ENCODE peak calls at places on chromosome 4, in four cellular contexts. U, Q, Z and G are unnamed samples.

GRCh38 chr4:57093816-57094481 is 16.2 kb downstream of the IGFBP7 start:
- DNase-seq in Z (no peak), U (no peak), Q (no peak), G (no peak)

GRCh38 chr4:142687547-142688275 is 158.4 kb downstream of the INPP4B start:
- DNase-seq in Z (no peak), U (no peak), Q (no peak), G (no peak)

GRCh38 chr4:44025376-44026020 is 423.1 kb downstream of the KCTD8 start:
- DNase-seq in Z (no peak), Q (no peak), U (no peak), G (no peak)

GRCh38 chr4:147891476-147892115 is 159.7 kb downstream of the ARHGAP10 start:
- DNase-seq in Q (no peak), Z (no peak), U (no peak), G (no peak)

GRCh38 chr4:142567199-142567598 is 278.9 kb downstream of the INPP4B start:
- DNase-seq in U (peak), Q (no peak), Z (peak), G (peak)

GRCh38 chr4:19776021-19776459 is 475.7 kb upstream of the SLIT2 start:
- DNase-seq in U (peak), Z (peak), Q (no peak), G (no peak)

GRCh38 chr4:130336585-130337217 is 1240.7 kb downstream of the C4orf33 start:
- DNase-seq in Z (no peak), U (no peak), Q (no peak), G (no peak)

GRCh38 chr4:8101213-8101781 is 57.3 kb downstream of the ABLIM2 start:
- DNase-seq in U (peak), Z (no peak), Q (no peak), G (no peak)

GRCh38 chr4:17690135-17690534 is 75.7 kb downstream of the MED28 start:
- DNase-seq in Z (no peak), Q (no peak), U (no peak), G (no peak)

GRCh38 chr4:151955721-151956340 is 195.0 kb upstream of the GATB start:
- DNase-seq in Q (no peak), Z (no peak), U (no peak), G (no peak)

GRCh38 chr4:137576437-137576836 is 44.1 kb upstream of the PCDH18 start:
- DNase-seq in Z (no peak), Q (no peak), U (no peak), G (no peak)

GRCh38 chr4:73729534-73730165 is 10.7 kb upstream of the CXCL8 start:
- DNase-seq in U (peak), Q (peak), Z (peak), G (no peak)

GRCh38 chr4:122617597-122618593 is 3.0 kb downstream of the IL21 start:
- DNase-seq in Q (no peak), Z (no peak), U (no peak), G (no peak)

GRCh38 chr4:629636-629915 is 4.2 kb downstream of the PDE6B start:
- DNase-seq in Z (no peak), U (no peak), Q (no peak), G (no peak)

GRCh38 chr4:8303485-8304281 is 34.1 kb downstream of the HTRA3 start:
- DNase-seq in Z (no peak), U (peak), Q (no peak), G (no peak)

GRCh38 chr4:73895201-73896177 is 26.3 kb downstream of the CXCL1 start:
- DNase-seq in Q (no peak), Z (no peak), U (peak), G (no peak)

GRCh38 chr4:181832305-181832704 is 410.9 kb upstream of the TENM3 start:
- DNase-seq in U (no peak), Q (no peak), Z (no peak), G (no peak)

GRCh38 chr4:172362569-172362968 is 549.4 kb downstream of the GALNTL6 start:
- DNase-seq in Q (no peak), Z (no peak), U (no peak), G (no peak)

GRCh38 chr4:118732591-118733330 is 47.6 kb downstream of the METTL14 start:
- DNase-seq in Z (no peak), Q (no peak), U (no peak), G (no peak)

GRCh38 chr4:534576-535151 is 35.7 kb downstream of the PIGG start:
- DNase-seq in Z (no peak), U (no peak), Q (no peak), G (no peak)

GRCh38 chr4:78616046-78616498 is 64.5 kb downstream of the ANXA3 start:
- DNase-seq in Q (no peak), U (no peak), Z (no peak), G (no peak)

GRCh38 chr4:138275946-138276621 is 33.9 kb upstream of the SLC7A11 start:
- DNase-seq in Q (no peak), Z (no peak), U (no peak), G (no peak)

GRCh38 chr4:176443117-176443516 is 123.4 kb downstream of the SPCS3 start:
- DNase-seq in Z (no peak), U (no peak), Q (no peak), G (no peak)

DNA sequence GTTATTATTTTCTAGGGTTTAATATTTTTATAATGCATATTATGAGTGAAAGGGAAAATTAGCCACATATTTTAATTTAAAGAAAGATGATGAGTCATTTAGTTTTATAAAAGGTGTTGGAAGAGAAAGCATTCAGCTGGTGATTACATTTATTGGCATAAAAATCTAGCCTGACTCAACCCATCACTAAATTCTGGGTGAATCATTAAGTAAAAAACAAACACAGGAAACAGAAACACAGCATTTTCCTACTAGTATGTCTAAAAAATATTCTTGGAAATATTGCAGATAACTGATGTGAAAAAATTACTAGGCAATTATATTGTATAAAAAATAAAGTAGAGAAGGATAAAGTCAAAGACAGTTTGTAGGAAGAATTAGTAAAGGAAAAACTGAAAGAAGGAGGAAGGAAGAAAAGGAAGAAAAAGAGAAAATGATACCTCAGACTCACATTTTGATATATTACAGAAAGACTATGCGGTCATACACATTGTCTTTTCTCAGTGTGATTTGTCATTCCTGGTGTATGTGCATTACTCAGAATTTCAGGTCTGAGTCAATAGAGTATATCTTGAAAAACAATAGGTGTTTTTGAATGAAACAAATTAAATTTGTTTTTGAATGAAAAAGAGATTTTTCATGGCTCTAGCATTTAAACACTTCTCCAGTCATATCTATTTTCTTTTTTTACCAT is 48.0 kb upstream of the SPOCK3 start:
- DNase-seq in U (no peak), Z (no peak), Q (no peak), G (no peak)
- H3K4me3 ChIP-seq in U (no peak), Z (no peak), Q (no peak), G (no peak)

GRCh38 chr4:112144546-112145325 is 518 bp upstream of the FAM241A start:
- DNase-seq in Q (no peak), Z (no peak), U (no peak), G (no peak)
- H3K4me3 ChIP-seq in Q (no peak), Z (no peak), U (peak), G (no peak)

GRCh38 chr4:2042947-2043395 is 16.2 kb upstream of the NAT8L start:
- DNase-seq in U (no peak), Z (no peak), Q (no peak), G (no peak)
- H3K4me3 ChIP-seq in U (no peak), Z (peak), Q (no peak), G (no peak)

DNA sequence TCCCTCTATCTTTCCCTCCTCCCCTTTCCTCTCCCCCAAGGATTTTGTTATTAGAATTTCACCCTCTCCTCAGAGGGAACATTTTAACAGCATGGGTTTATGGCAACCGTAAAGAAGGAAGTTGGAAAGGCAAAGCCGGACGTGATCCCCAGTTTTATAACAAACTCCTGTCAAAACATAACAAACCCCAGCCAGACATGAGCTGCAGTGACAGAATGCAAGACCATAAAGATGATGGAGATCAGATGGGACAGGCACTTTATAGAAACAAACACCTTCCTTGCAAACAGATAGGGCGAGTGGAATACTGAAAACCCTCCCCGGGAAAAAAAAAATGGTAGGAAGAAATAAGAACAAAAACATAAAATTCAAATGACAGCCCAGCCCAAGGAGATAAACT is 281.5 kb downstream of the LDB2 start:
- DNase-seq in Z (no peak), U (no peak), Q (no peak), G (no peak)
- H3K4me3 ChIP-seq in Z (no peak), U (no peak), Q (no peak), G (no peak)

GRCh38 chr4:159937595-159937994 is 834.7 kb downstream of the RAPGEF2 start:
- DNase-seq in U (no peak), Q (no peak), Z (no peak), G (no peak)
- H3K4me3 ChIP-seq in U (no peak), Q (no peak), Z (no peak), G (no peak)